ENCODE peak calls at places on chromosomes 12 and 14, in four cellular contexts. I is adrenal gland, Y is NCI-H510A treated with DMSO at 0.1 percent for 48 hours, D is MV-4-11. A is an unnamed sample.

GRCh38 chr12:13368431-13368830 is 171.9 kb downstream of the EMP1 start:
- DNase-seq in I (no peak), Y (no peak), D (no peak), A (no peak)

GRCh38 chr12:110279561-110279960 is 1.5 kb upstream of the ATP2A2 start:
- DNase-seq in I (no peak), Y (peak), D (no peak), A (no peak)

GRCh38 chr12:131101703-131102492 is 148.2 kb downstream of the ADGRD1 start:
- DNase-seq in I (no peak), Y (no peak), D (peak), A (peak)

GRCh38 chr12:7832059-7832696 is 40.5 kb downstream of the SLC2A14 start:
- DNase-seq in I (peak), Y (no peak), D (peak), A (peak)

GRCh38 chr14:92600318-92601053 is 86.9 kb downstream of the RIN3 start:
- DNase-seq in I (no peak), Y (no peak), D (peak), A (no peak)

GRCh38 chr12:6226002-6226700 is 26.0 kb downstream of the CD9 start:
- DNase-seq in I (peak), Y (no peak), D (peak), A (no peak)

GRCh38 chr14:22614240-22614799 is 16.2 kb downstream of the ABHD4 start:
- DNase-seq in I (peak), Y (no peak), D (peak), A (no peak)

GRCh38 chr12:121536058-121536928 is 44.5 kb downstream of the KDM2B start:
- DNase-seq in I (peak), Y (peak), D (peak), A (peak)

GRCh38 chr12:106108187-106108816 is 30.5 kb downstream of the NUAK1 start:
- DNase-seq in I (no peak), Y (no peak), D (no peak), A (no peak)

GRCh38 chr14:73500360-73500759 is 9.6 kb downstream of the RIOX1 start:
- DNase-seq in I (no peak), Y (no peak), D (no peak), A (no peak)

GRCh38 chr14:102594514-102595175 is 2.2 kb downstream of the RCOR1 start:
- DNase-seq in I (peak), Y (peak), D (peak), A (peak)

GRCh38 chr12:27960822-27961221 is 11.7 kb downstream of the PTHLH start:
- DNase-seq in I (no peak), Y (no peak), D (no peak), A (no peak)

GRCh38 chr12:121753844-121754264 is 39.6 kb downstream of the RHOF start:
- DNase-seq in I (no peak), Y (no peak), D (no peak), A (no peak)

GRCh38 chr12:74066476-74066875 is 471.2 kb upstream of the ATXN7L3B start:
- DNase-seq in I (no peak), Y (peak), D (no peak), A (no peak)

GRCh38 chr12:26696613-26697092 is 136.3 kb downstream of the ITPR2 start:
- DNase-seq in I (no peak), Y (no peak), D (no peak), A (no peak)

GRCh38 chr12:95117178-95117599 is 43.8 kb upstream of the NR2C1 start:
- DNase-seq in I (peak), Y (peak), D (peak), A (peak)

GRCh38 chr12:96136129-96136528 is 58.0 kb upstream of the ELK3 start:
- DNase-seq in I (no peak), Y (no peak), D (no peak), A (no peak)

GRCh38 chr12:128570191-128571065 is 253.3 kb downstream of the SLC15A4 start:
- DNase-seq in I (no peak), Y (no peak), D (no peak), A (no peak)

GRCh38 chr12:51424662-51425539 is at the start of gene SLC4A8:
- DNase-seq in I (peak), Y (peak), D (peak), A (peak)

GRCh38 chr12:64088431-64089349 is 133.4 kb downstream of the KICS2 start:
- DNase-seq in I (peak), Y (peak), D (peak), A (no peak)

GRCh38 chr12:88562151-88562550 is 18.1 kb downstream of the KITLG start:
- DNase-seq in I (no peak), Y (peak), D (no peak), A (no peak)

GRCh38 chr14:78737606-78738005 is 567.4 kb downstream of the NRXN3 start:
- DNase-seq in I (no peak), Y (no peak), D (no peak), A (no peak)

GRCh38 chr12:94267530-94267877 is 119.1 kb downstream of the PLXNC1 start:
- DNase-seq in I (no peak), Y (no peak), D (no peak), A (no peak)